ENCODE peak calls at places on chromosomes 13 and 19, in six cellular contexts. W is neural progenitor cell, A is HCT116, C is esophagus squamous epithelium, U is heart right ventricle, F is colonic mucosa. H is an unnamed sample. For H3K4me1, the result is how much of the 10 kb centered on the place peaks cover.

GRCh38 chr13:22114630-22115311 is 443.9 kb downstream of the FGF9 start:
- DNase-seq in A (no peak), W (no peak), C (no peak), F (no peak), U (no peak), H (no peak)

GRCh38 chr19:7500811-7501450 is 12.1 kb upstream of the PEX11G start:
- DNase-seq in U (no peak), W (peak), A (peak), F (peak), C (no peak), H (peak)

GRCh38 chr19:52566121-52566520 is 4.0 kb upstream of the ZNF701 start:
- DNase-seq in W (no peak), F (no peak), A (no peak), U (no peak), C (no peak), H (no peak)

GRCh38 chr13:110499621-110500281 is 61.8 kb downstream of the RAB20 start:
- DNase-seq in C (no peak), U (no peak), F (no peak), W (no peak), A (no peak), H (no peak)

GRCh38 chr13:111051656-111052232 is 63.4 kb upstream of the ARHGEF7 start:
- DNase-seq in A (no peak), W (no peak), F (no peak), U (no peak), C (no peak), H (no peak)

GRCh38 chr19:33143897-33144405 is 12.0 kb downstream of the WDR88 start:
- DNase-seq in U (peak), F (peak), W (peak), C (no peak), A (peak), H (peak)

GRCh38 chr19:11268783-11269267 is 6.5 kb upstream of the DOCK6 start:
- DNase-seq in U (peak), F (peak), A (no peak), W (no peak), C (no peak), H (peak)

GRCh38 chr19:44576843-44577565 is 36.4 kb upstream of the IGSF23 start:
- DNase-seq in W (peak), A (peak), U (no peak), F (peak), C (no peak), H (no peak)

GRCh38 chr13:41905600-41906254 is 55.2 kb downstream of the VWA8 start:
- DNase-seq in C (no peak), W (peak), F (no peak), A (peak), U (no peak), H (no peak)

GRCh38 chr13:85879014-85879413 is 79.8 kb upstream of the SLITRK6 start:
- DNase-seq in W (no peak), A (no peak), C (no peak), F (no peak), U (no peak), H (no peak)

GRCh38 chr19:44570603-44570983 is 41.1 kb upstream of the CEACAM20 start:
- DNase-seq in C (no peak), A (no peak), F (no peak), U (no peak), W (no peak), H (no peak)

GRCh38 chr13:76222511-76222910 is 586.4 kb downstream of the LMO7 start:
- DNase-seq in C (no peak), A (no peak), F (no peak), W (no peak), U (no peak), H (no peak)

GRCh38 chr19:13062317-13062716 is 40.3 kb downstream of the LYL1 start:
- DNase-seq in W (no peak), A (no peak), U (no peak), F (no peak), C (no peak), H (no peak)
- H3K4me1 ChIP-seq in W (under half), A (under half), U (half or more), F (under half), C (half or more), H (half or more)

DNA sequence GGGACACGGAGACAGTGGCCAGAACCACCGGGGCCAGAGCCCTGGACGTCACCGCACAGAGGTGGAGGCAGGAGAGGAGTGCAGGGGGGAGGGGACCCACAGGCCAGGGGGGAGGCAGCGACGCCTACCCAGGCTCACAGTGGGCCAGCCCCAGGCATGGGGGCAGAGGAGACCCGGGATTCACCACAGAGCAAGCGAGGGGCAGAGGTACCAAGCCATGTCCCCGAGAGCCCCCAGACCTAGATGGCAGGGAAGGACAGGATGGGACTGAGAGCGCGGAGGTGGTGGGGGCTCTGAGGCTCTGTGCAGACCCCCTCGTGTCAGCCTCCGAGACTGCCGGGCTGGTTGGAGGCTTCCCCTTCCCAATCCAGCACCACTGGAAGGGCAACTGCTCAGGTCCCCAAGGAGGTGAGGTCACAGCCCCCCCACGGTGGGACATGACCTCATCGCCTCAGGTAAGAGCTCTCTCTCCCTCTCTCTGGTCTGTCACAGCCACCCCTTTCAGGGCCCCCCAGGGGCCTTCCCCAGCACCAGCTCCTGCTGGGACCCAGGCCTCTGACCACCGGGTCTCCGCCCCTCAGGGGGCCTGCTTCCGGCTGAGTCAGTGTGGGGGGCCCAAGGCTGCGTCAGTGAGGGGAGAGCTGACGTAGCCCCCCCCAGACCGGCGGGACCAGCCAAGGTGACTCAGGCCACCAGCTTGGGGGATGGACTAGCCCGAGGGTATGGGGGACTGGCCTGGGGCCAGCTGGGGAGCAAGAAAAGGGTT is 2.2 kb upstream of the IL11 start:
- DNase-seq in A (no peak), W (no peak), U (no peak), F (no peak), C (no peak), H (no peak)
- H3K27ac ChIP-seq in A (no peak), W (no peak), U (no peak), F (no peak), C (no peak), H (no peak)

DNA sequence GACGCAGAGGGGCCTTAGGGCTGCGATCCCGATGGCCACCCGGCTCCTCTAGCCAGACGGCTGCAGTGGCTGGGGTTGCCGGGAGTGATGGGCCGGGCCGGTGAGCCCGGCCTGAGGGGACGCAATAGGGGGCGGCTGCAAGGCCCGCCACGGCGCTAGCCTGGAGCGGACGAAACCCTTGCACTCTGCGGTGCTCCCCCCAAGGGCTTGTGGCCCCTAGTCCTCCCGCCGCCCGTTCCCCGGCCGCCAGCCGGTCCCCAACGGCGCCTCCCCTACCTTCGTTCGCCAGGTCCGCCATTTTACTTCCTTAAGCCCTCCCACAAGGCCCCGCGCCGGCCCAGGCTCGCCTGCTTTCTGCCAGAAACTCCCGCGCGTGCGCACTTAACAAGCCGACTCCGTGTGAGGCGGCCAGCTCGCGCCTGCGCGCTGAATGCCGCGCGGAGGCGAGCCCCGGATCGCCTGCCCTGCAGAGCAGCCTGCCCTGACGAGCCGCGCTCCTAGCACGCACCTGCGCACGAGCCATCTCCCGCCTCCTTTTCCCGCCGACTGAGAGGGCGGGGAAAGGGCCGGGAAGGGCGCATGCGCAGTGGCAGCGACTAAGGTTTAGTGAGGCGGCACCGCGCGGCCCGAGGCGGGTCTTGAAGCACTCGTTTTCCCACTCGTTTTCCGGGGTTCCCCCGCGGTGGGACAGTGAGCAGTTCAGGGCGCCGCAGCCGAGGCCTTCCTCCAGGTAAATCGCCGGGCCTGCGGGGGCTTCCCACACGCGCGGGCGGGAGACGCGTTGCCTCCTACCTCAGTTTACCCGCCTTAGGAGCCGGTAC is at the start of gene RANBP3:
- DNase-seq in U (peak), A (peak), F (peak), W (peak), C (peak), H (peak)
- H3K4me1 ChIP-seq in U (half or more), A (under half), F (under half), W (under half), C (under half), H (under half)

DNA sequence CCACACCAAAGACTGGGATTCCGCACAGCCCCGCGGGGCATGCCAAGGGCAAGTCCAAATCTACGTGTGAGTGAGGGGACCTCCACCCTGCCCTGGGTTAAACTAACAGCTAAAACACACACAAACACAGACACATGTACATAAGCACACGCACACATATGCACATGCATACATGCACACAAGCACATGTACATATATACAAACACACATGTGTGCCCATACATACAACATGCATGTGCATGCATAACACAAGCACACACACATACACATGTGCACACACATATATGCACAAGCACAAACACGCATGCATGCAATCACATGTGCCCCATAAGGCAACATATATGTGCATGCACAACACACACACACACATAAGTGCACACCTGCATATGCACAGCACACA is 136.7 kb downstream of the SOX1 start:
- DNase-seq in C (no peak), W (no peak), F (no peak), A (no peak), U (no peak), H (no peak)
- H3K27ac ChIP-seq in C (no peak), W (no peak), F (no peak), A (no peak), U (no peak), H (no peak)

GRCh38 chr19:37980419-37980975 is 73.5 kb downstream of the SIPA1L3 start:
- DNase-seq in F (no peak), C (no peak), W (no peak), A (no peak), U (no peak), H (no peak)
- H3K4me1 ChIP-seq in F (under half), C (under half), W (under half), A (half or more), U (under half), H (under half)

GRCh38 chr19:54137913-54138776 is 583 bp downstream of the CNOT3 start:
- DNase-seq in A (no peak), U (no peak), C (no peak), F (peak), W (peak), H (peak)

GRCh38 chr19:54136086-54136863 is 1.3 kb upstream of the CNOT3 start:
- DNase-seq in C (no peak), A (no peak), F (peak), U (no peak), W (peak), H (peak)

GRCh38 chr19:54138777-54139256 is 1.3 kb downstream of the CNOT3 start:
- DNase-seq in U (no peak), C (no peak), A (no peak), W (no peak), F (no peak), H (peak)

GRCh38 chr19:54137114-54137912 is at the start of gene CNOT3:
- DNase-seq in W (peak), C (peak), A (peak), F (peak), U (peak), H (peak)

GRCh38 chr19:54136864-54137113 is 773 bp upstream of the CNOT3 start:
- DNase-seq in C (no peak), U (no peak), F (no peak), W (no peak), A (no peak), H (no peak)
- H3K27ac ChIP-seq in C (peak), U (peak), F (peak), W (no peak), A (peak), H (peak)